ENCODE peak calls at places on chromosomes 6 and 20, in seven cellular contexts. M, H, Q, I, W, C and Z are unnamed samples.

GRCh38 chr6:105886066-105886811 is 199.9 kb upstream of the PRDM1 start:
- DNase-seq in M (no peak), H (no peak), Q (no peak), I (no peak), W (no peak), C (no peak), Z (no peak)

GRCh38 chr20:47126374-47126705 is 230.2 kb downstream of the ZMYND8 start:
- DNase-seq in M (no peak), H (no peak), Q (no peak), I (no peak), W (no peak), C (no peak), Z (no peak)

GRCh38 chr20:28562510-28562898 is 2695.0 kb upstream of the DEFB115 start:
- DNase-seq in M (no peak), H (no peak), Q (no peak), I (no peak), W (peak; percentile 52), C (peak; percentile 54), Z (no peak)

GRCh38 chr6:6998194-6998569 is 109.6 kb upstream of the RREB1 start:
- DNase-seq in M (no peak), H (no peak), Q (no peak), I (no peak), W (no peak), C (peak; percentile 33), Z (no peak)

GRCh38 chr6:100099189-100100074 is 105.4 kb upstream of the MCHR2 start:
- DNase-seq in M (no peak), H (no peak), Q (no peak), I (no peak), W (peak; percentile 59), C (peak; percentile 52), Z (no peak)

GRCh38 chr20:56428881-56429280 is 16.8 kb downstream of the CASS4 start:
- DNase-seq in M (no peak), H (no peak), Q (no peak), I (no peak), W (no peak), C (no peak), Z (no peak)

GRCh38 chr6:136790411-136791295 is 1.6 kb downstream of the MAP3K5 start:
- DNase-seq in M (no peak), H (no peak), Q (no peak), I (no peak), W (no peak), C (no peak), Z (no peak)

GRCh38 chr6:39218868-39219567 is 10.3 kb downstream of the KCNK5 start:
- DNase-seq in M (no peak), H (no peak), Q (no peak), I (no peak), W (no peak), C (peak; percentile 5), Z (no peak)

GRCh38 chr6:135196739-135197510 is 15.8 kb downstream of the MYB start:
- DNase-seq in M (no peak), H (no peak), Q (no peak), I (no peak), W (no peak), C (no peak), Z (no peak)

GRCh38 chr6:140537834-140538680 is 1163.6 kb upstream of the CITED2 start:
- DNase-seq in M (no peak), H (peak; percentile 99), Q (peak; percentile 18), I (no peak), W (peak; percentile 77), C (peak; percentile 98), Z (peak; percentile 95)
- TF ChIP-seq CTCF in M (no peak), H (no peak), Q (no peak), I (no peak), W (no peak), C (no peak), Z (no peak)

DNA sequence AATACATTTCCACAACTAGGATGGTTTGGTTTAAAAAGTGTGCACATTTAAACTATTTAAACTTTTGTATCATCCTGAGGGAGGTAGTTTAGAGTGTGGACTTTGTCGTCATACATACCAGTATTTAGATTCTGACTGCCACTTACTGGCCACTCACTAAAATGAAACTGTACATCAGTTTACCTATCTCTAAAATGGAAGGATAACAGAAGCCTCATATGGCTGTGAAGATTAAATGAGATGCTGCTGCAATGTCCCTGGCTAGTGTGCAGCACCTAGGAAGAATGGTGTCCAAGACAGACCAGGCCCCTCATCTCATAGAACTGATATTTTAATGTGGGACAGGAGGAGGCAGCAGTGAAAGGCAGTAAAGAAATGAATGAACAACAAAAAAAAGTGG is 12.0 kb upstream of the PKIG start:
- DNase-seq in M (no peak), H (no peak), Q (no peak), I (no peak), W (no peak), C (no peak), Z (no peak)
- TF ChIP-seq CTCF in M (no peak), H (no peak), Q (no peak), I (no peak), W (no peak), C (no peak), Z (no peak)

DNA sequence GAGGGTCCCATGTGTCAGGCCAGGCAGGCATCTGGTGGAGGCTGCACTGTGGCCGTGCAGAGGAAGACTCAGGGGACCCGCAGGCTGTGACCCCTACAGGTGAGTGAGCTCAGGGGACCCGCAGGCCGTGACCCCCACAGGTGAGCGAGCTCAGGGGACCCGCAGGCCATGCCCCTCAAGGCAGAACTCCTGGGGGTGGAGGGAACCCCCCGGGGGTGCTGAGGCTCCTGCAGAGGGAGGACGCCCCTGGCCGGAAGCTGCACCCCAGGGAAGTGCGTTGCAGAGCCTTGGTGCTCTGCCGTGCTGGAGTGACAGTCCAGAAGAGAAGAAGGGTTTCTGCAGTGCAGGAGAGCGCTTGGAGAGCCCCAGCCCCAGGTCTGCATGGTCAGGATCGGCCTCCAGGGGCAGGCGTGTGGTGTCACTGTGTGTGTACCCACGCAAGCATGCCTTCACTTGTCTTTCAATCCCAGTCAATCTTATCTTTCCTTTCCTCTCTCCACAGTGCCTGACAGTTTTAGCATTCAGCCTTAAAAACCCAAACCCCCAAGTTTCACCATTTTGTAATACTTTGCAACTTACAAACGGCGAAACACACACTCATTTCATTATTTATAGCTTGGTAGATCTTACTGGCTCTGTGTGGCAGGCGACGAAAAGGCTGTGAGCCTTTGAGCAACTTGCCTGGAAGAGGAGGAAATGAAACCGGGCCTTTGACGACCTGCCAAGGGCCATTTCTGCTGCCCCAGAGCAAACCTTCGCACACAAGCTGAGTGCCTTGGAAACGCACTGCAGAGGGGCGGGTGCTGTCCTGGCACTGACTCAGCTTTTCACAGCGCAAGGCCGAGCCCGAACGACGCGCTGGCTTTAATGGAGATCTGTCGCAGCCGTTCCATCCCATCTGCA is 101.4 kb upstream of the AGPAT4 start:
- DNase-seq in M (peak; percentile 67), H (no peak), Q (peak; percentile 23), I (peak; percentile 83), W (peak; percentile 48), C (peak; percentile 76), Z (no peak)
- TF ChIP-seq CTCF in M (peak; percentile 25), H (peak; percentile 63), Q (peak; percentile 19), I (no peak), W (peak; percentile 44), C (peak; percentile 18), Z (no peak)

GRCh38 chr20:49909499-49910339 is 5.6 kb downstream of the SPATA2 start:
- DNase-seq in M (no peak), H (no peak), Q (peak; percentile 61), I (peak; percentile 71), W (no peak), C (no peak), Z (no peak)
- TF ChIP-seq CTCF in M (peak; percentile 41), H (peak; percentile 52), Q (peak; percentile 58), I (no peak), W (peak; percentile 49), C (no peak), Z (no peak)

DNA sequence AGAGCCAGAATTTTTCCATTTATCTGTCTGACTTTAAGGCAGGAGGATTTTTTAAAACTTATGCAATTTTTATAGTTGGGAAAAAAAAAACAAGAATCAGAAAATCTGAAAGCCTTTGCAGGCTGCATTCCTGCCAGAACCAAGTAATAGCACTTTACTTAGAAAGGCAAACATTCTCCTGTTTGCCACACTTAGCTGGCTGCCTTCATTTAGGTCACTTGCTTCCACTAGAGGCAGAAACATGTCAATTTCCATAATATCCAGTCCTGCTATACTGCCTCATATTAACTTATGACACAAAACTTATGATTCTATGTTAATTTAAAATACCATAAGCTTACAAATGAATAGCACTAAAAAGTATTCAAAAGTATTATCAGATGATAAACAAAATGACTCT is 425.8 kb downstream of the FRK start:
- DNase-seq in M (no peak), H (no peak), Q (no peak), I (no peak), W (no peak), C (no peak), Z (no peak)
- TF ChIP-seq CTCF in M (no peak), H (no peak), Q (no peak), I (no peak), W (no peak), C (no peak), Z (no peak)

GRCh38 chr6:158158123-158158522 is 9.9 kb downstream of the SERAC1 start:
- DNase-seq in M (no peak), H (no peak), Q (no peak), I (no peak), W (no peak), C (no peak), Z (no peak)
- TF ChIP-seq CTCF in M (no peak), H (no peak), Q (no peak), I (no peak), W (no peak), C (no peak), Z (no peak)

GRCh38 chr20:22352019-22352418 is 232.4 kb downstream of the FOXA2 start:
- DNase-seq in M (no peak), H (no peak), Q (no peak), I (no peak), W (no peak), C (no peak), Z (no peak)

GRCh38 chr20:22354647-22355046 is 229.7 kb downstream of the FOXA2 start:
- DNase-seq in M (no peak), H (no peak), Q (no peak), I (no peak), W (no peak), C (no peak), Z (no peak)

GRCh38 chr20:22350624-22351023 is 233.7 kb downstream of the FOXA2 start:
- DNase-seq in M (no peak), H (no peak), Q (no peak), I (no peak), W (no peak), C (no peak), Z (no peak)

GRCh38 chr20:22348010-22348409 is 236.4 kb downstream of the FOXA2 start:
- DNase-seq in M (no peak), H (no peak), Q (no peak), I (no peak), W (no peak), C (no peak), Z (no peak)

DNA sequence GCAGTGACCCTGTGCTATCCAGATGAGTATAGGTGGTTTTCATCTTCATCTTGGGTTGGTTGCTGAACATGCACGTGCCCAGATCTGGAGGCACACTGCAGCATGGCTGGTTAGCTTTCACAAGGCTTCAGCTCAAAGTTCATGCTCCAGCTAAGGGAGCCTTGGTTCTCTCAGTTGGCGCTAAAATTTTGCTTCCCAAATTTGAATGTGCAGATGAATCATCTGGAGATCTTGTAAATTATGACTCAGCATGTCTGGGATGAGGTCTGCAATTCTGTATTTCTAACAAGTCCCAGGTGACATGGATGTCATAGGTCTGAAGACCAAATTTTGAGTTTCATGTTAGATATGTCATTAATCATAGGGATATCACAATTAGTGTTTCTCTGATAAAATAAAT is 230.8 kb downstream of the FOXA2 start:
- DNase-seq in M (no peak), H (no peak), Q (no peak), I (no peak), W (peak; percentile 76), C (no peak), Z (no peak)
- TF ChIP-seq CTCF in M (no peak), H (no peak), Q (no peak), I (no peak), W (no peak), C (no peak), Z (no peak)